ENCODE peak calls at places on chromosome 5, in five cellular contexts. I is fibroblast of mammary gland, K is GDM1, A is AG08395, H is upper lobe of left lung. L is an unnamed sample.

GRCh38 chr5:170885281-170885680 is 23.5 kb downstream of the RANBP17 start:
- DNase-seq in H (no peak), I (no peak), A (no peak), K (no peak), L (no peak)

GRCh38 chr5:158811350-158811749 is 288.4 kb downstream of the EBF1 start:
- DNase-seq in I (no peak), H (no peak), K (no peak), A (no peak), L (no peak)

GRCh38 chr5:16480821-16481538 is 15.4 kb upstream of the ZNF622 start:
- DNase-seq in A (no peak), I (no peak), H (no peak), K (no peak), L (no peak)

GRCh38 chr5:130692766-130693165 is 472.3 kb downstream of the HINT1 start:
- DNase-seq in H (no peak), I (peak; percentile 57), K (no peak), A (no peak), L (no peak)

GRCh38 chr5:39080597-39081204 is 6.5 kb upstream of the RICTOR start:
- DNase-seq in A (peak; percentile 70), H (peak; percentile 74), K (peak; percentile 28), I (peak; percentile 83), L (no peak)

GRCh38 chr5:140725799-140726471 is 25.7 kb downstream of the ZMAT2 start:
- DNase-seq in I (peak; percentile 96), K (no peak), A (peak; percentile 84), H (peak; percentile 34), L (no peak)

GRCh38 chr5:36950586-36951457 is 74.3 kb downstream of the NIPBL start:
- DNase-seq in H (no peak), A (peak; percentile 70), I (peak; percentile 50), K (no peak), L (no peak)

GRCh38 chr5:113270081-113270480 is 164.7 kb downstream of the TSSK1B start:
- DNase-seq in A (no peak), I (no peak), H (no peak), K (no peak), L (no peak)

GRCh38 chr5:172497591-172498255 is 43.4 kb upstream of the SH3PXD2B start:
- DNase-seq in K (no peak), A (no peak), H (no peak), I (no peak), L (no peak)

GRCh38 chr5:76944638-76945037 is 8.2 kb upstream of the CRHBP start:
- DNase-seq in K (no peak), I (no peak), A (no peak), H (no peak), L (no peak)

GRCh38 chr5:638501-639252 is 26.5 kb downstream of the CEP72 start:
- DNase-seq in A (no peak), K (no peak), H (no peak), I (no peak), L (no peak)

GRCh38 chr5:84204772-84205171 is 179.9 kb downstream of the EDIL3 start:
- DNase-seq in A (no peak), H (no peak), I (no peak), K (no peak), L (no peak)

GRCh38 chr5:169991115-169991514 is 10.8 kb upstream of the INSYN2B start:
- DNase-seq in A (no peak), H (no peak), K (no peak), I (no peak), L (no peak)

GRCh38 chr5:147369742-147370374 is 135.0 kb downstream of the STK32A start:
- DNase-seq in A (peak; percentile 11), K (no peak), H (no peak), I (peak; percentile 45), L (no peak)

GRCh38 chr5:138874771-138875628 is at the start of gene LRRTM2:
- DNase-seq in A (peak; percentile 62), I (peak; percentile 89), K (no peak), H (no peak), L (no peak)

GRCh38 chr5:113058706-113059226 is 82.2 kb downstream of the DCP2 start:
- DNase-seq in I (no peak), H (no peak), K (no peak), A (no peak), L (no peak)

GRCh38 chr5:100832252-100833230 is 70.5 kb downstream of the ST8SIA4 start:
- DNase-seq in A (no peak), K (no peak), H (no peak), I (no peak), L (no peak)